ENCODE peak calls at places on chromosomes 11 and 22, in nine cellular contexts. M is A549, T is testis, R is gastrocnemius medialis, Y is uterus, V is prostate gland, D is thyroid gland, Q is ovary, L is IMR-90. U is an unnamed sample.

GRCh38 chr11:83007477-83007876 is 64.2 kb downstream of the RAB30 start:
- DNase-seq in M (no peak), T (no peak), R (no peak), Y (no peak), V (no peak), D (no peak), Q (no peak), L (no peak), U (no peak)

GRCh38 chr11:87878373-87878779 is 296.9 kb downstream of the RAB38 start:
- DNase-seq in M (peak), T (peak), R (no peak), Y (peak), V (no peak), D (no peak), Q (no peak), L (peak), U (peak)

GRCh38 chr11:87356428-87356827 is 318.7 kb downstream of the TMEM135 start:
- DNase-seq in M (no peak), T (no peak), R (no peak), Y (no peak), V (no peak), D (no peak), Q (no peak), L (no peak), U (no peak)

GRCh38 chr11:541433-541885 is 4.1 kb downstream of the LRRC56 start:
- DNase-seq in M (no peak), T (no peak), R (no peak), Y (no peak), V (no peak), D (no peak), Q (no peak), L (no peak), U (no peak)

GRCh38 chr11:7098235-7098832 is 9.5 kb downstream of the RBMXL2 start:
- DNase-seq in M (peak), T (no peak), R (no peak), Y (no peak), V (no peak), D (no peak), Q (no peak), L (peak), U (no peak)

GRCh38 chr11:98137437-98137836 is 883.3 kb upstream of the CNTN5 start:
- DNase-seq in M (no peak), T (no peak), R (no peak), Y (no peak), V (no peak), D (no peak), Q (no peak), L (no peak), U (no peak)

GRCh38 chr11:45984192-45984591 is 61.7 kb downstream of the LARGE2 start:
- DNase-seq in M (no peak), T (no peak), R (no peak), Y (no peak), V (no peak), D (no peak), Q (no peak), L (no peak), U (no peak)

GRCh38 chr11:108857382-108857781 is 192.5 kb downstream of the DDX10 start:
- DNase-seq in M (no peak), T (no peak), R (no peak), Y (no peak), V (no peak), D (no peak), Q (peak), L (no peak), U (no peak)

GRCh38 chr22:18997925-18998315 is 61.8 kb upstream of the PRODH start:
- DNase-seq in M (no peak), T (no peak), R (no peak), Y (no peak), V (no peak), D (peak), Q (no peak), L (no peak), U (no peak)

GRCh38 chr11:76625787-76626186 is 44.8 kb downstream of the LRRC32 start:
- DNase-seq in M (peak), T (no peak), R (no peak), Y (no peak), V (no peak), D (no peak), Q (no peak), L (no peak), U (no peak)

GRCh38 chr11:18324381-18324780 is 2.0 kb downstream of the GTF2H1 start:
- DNase-seq in M (no peak), T (no peak), R (no peak), Y (no peak), V (no peak), D (no peak), Q (no peak), L (no peak), U (no peak)

GRCh38 chr11:13127161-13127560 is 118.0 kb downstream of the RASSF10 start:
- DNase-seq in M (no peak), T (no peak), R (no peak), Y (no peak), V (no peak), D (no peak), Q (no peak), L (no peak), U (no peak)

GRCh38 chr11:78788533-78788932 is 213.9 kb upstream of the NARS2 start:
- DNase-seq in M (no peak), T (no peak), R (no peak), Y (no peak), V (no peak), D (peak), Q (no peak), L (no peak), U (no peak)

GRCh38 chr11:31045335-31045734 is 324.2 kb downstream of the DCDC1 start:
- DNase-seq in M (peak), T (no peak), R (no peak), Y (no peak), V (no peak), D (no peak), Q (no peak), L (no peak), U (no peak)

GRCh38 chr11:112554586-112554985 is 293.9 kb upstream of the PLET1 start:
- DNase-seq in M (no peak), T (no peak), R (no peak), Y (no peak), V (no peak), D (no peak), Q (no peak), L (no peak), U (no peak)

GRCh38 chr22:30425616-30426394 is at the start of gene MTFP1:
- DNase-seq in M (peak), T (peak), R (peak), Y (peak), V (peak), D (peak), Q (peak), L (peak), U (peak)

GRCh38 chr11:36312593-36312990 is 16.5 kb downstream of the PRR5L start:
- DNase-seq in M (peak), T (no peak), R (no peak), Y (no peak), V (no peak), D (no peak), Q (peak), L (peak), U (no peak)

GRCh38 chr11:18721576-18722292 is 4.3 kb downstream of the IGSF22 start:
- DNase-seq in M (peak), T (peak), R (no peak), Y (peak), V (peak), D (peak), Q (peak), L (peak), U (no peak)

GRCh38 chr11:37812281-37812880 is 1214.3 kb upstream of the RAG2 start:
- DNase-seq in M (no peak), T (no peak), R (no peak), Y (no peak), V (no peak), D (no peak), Q (no peak), L (no peak), U (no peak)

DNA sequence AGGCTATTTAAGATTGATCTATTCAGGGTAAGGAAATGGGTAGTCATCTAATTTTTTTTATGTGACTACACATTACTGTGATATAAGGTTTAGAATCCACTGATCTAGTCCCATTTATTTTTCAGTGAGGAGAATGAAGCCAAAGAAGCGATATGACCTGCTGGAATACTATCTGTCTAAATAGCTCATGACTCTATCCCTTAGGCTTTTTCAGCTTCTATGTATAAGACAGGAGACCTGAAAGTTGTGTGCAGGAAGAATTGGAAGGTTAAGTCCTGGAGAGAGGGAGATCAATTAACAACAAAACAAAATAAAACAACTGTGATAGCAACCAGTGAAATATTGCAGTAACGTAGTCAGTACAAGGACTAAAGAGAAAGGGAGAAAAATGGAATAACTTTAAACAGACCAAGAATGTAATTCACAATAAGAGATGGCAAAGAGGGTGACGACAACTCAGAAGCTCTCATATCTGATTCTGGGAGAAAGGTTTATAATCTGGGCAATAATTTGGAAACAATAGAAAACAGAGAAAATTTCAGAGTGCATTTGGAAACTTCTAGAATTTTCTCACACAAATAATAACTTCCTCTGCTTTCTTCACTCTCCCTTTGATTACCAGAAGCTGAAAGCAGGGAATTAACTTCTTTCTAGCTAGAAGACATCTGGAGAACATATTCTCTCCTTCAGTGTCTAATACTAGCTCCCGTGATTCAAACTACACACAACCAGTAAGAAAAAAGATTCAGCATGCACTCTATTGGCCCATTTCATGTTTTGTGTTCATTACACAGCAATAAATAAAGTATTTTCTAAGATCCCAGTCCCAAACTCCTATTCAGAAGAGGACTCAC is 19.2 kb upstream of the CASP12 start:
- DNase-seq in M (no peak), T (no peak), R (no peak), Y (no peak), V (no peak), D (no peak), Q (no peak), L (no peak), U (no peak)
- H3K27ac ChIP-seq in M (no peak), T (peak), R (peak), Y (peak), V (peak), D (no peak), Q (peak), L (no peak), U (peak)

GRCh38 chr22:40856513-40857308 is at the start of the genes ST13 and XPNPEP3:
- DNase-seq in M (peak), T (peak), R (peak), Y (peak), V (peak), D (peak), Q (peak), L (peak), U (peak)
- TF ChIP-seq POLR2A in M (peak), T (peak), R (peak), Y (peak), V (peak), D (peak), Q (peak), L (peak), U (peak)

GRCh38 chr22:21045585-21046294 is at the start of gene LRRC74B:
- DNase-seq in M (peak), T (peak), R (peak), Y (peak), V (peak), D (peak), Q (peak), L (peak), U (peak)
- H3K27ac ChIP-seq in M (peak), T (no peak), R (peak), Y (peak), V (no peak), D (no peak), Q (peak), L (peak), U (no peak)

GRCh38 chr11:121067453-121067852 is 33.6 kb upstream of the TECTA start:
- DNase-seq in M (peak), T (no peak), R (no peak), Y (no peak), V (no peak), D (no peak), Q (no peak), L (peak), U (no peak)
- TF ChIP-seq POLR2A in M (no peak), T (no peak), R (no peak), Y (no peak), V (no peak), D (no peak), Q (no peak), L (no peak), U (peak)

DNA sequence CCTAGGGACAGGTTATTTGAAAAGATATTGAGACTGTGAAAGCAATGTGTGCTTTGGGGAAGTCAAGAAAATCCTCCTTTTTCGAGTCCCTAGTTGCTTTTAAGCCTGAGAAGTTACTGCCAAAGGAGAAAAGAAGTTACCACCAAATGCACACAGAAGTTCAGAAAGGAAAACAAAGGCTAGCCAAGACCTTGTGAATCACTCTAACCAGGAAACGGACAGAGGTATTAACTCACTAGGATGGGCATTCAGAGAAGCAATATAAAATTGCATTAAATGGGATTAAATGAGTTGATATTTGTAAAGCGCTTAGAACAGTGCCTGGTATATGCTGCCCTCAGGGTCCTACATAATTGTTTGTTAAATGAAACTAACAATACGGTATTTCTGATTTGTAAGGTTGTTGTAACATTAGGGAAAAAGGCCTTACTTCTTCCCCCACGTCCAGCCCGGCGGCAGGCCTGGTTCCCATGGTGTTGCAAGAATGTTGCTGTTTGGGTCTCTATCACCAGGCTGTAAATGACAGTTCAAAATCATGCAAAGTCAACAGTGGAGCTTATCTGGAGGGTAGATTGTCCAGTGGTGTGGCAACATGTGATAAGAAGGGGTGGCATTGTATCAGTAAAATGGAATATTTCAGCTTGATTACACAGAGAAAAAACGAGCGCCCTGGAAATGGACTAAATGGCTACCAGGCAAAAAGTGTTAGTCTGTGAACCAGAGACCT is 7.1 kb downstream of the TMA7B start:
- DNase-seq in M (peak), T (peak), R (no peak), Y (no peak), V (peak), D (no peak), Q (no peak), L (peak), U (no peak)
- H3K27ac ChIP-seq in M (no peak), T (no peak), R (no peak), Y (no peak), V (peak), D (no peak), Q (no peak), L (no peak), U (peak)

GRCh38 chr11:75475767-75476650 is 43.0 kb upstream of the KLHL35 start:
- DNase-seq in M (no peak), T (peak), R (peak), Y (peak), V (no peak), D (peak), Q (peak), L (peak), U (no peak)
- TF ChIP-seq POLR2A in M (no peak), T (no peak), R (no peak), Y (no peak), V (no peak), D (no peak), Q (no peak), L (no peak), U (no peak)

DNA sequence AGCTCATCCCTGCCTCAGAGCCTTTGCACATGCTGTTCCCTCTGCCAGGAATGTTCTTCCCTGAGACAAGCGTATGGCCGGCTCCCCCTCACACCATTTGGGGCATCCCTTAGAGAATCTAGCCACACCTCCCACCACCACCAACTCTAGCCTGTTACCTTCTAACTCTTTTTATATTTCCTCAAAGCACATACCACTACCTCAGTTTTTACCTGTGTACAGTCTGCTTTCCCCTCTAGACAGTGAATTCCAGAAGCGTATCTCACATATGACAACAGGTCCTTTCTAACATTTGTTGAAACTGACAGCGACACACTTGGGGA is 75.1 kb upstream of the ARFGAP3 start:
- DNase-seq in M (no peak), T (no peak), R (no peak), Y (no peak), V (no peak), D (no peak), Q (no peak), L (no peak), U (no peak)
- H3K27ac ChIP-seq in M (peak), T (peak), R (peak), Y (peak), V (peak), D (peak), Q (no peak), L (no peak), U (no peak)

GRCh38 chr22:23272834-23273233 is 92.5 kb downstream of the BCR start:
- DNase-seq in M (no peak), T (no peak), R (no peak), Y (no peak), V (no peak), D (no peak), Q (no peak), L (no peak), U (no peak)

GRCh38 chr22:23274146-23274526 is 93.8 kb downstream of the BCR start:
- DNase-seq in M (no peak), T (no peak), R (no peak), Y (no peak), V (no peak), D (no peak), Q (no peak), L (no peak), U (no peak)

GRCh38 chr22:23272371-23272770 is 92.1 kb downstream of the BCR start:
- DNase-seq in M (no peak), T (no peak), R (no peak), Y (no peak), V (no peak), D (peak), Q (no peak), L (no peak), U (no peak)

GRCh38 chr22:23274891-23275694 is 94.8 kb downstream of the BCR start:
- DNase-seq in M (no peak), T (no peak), R (no peak), Y (no peak), V (no peak), D (no peak), Q (no peak), L (no peak), U (no peak)

DNA sequence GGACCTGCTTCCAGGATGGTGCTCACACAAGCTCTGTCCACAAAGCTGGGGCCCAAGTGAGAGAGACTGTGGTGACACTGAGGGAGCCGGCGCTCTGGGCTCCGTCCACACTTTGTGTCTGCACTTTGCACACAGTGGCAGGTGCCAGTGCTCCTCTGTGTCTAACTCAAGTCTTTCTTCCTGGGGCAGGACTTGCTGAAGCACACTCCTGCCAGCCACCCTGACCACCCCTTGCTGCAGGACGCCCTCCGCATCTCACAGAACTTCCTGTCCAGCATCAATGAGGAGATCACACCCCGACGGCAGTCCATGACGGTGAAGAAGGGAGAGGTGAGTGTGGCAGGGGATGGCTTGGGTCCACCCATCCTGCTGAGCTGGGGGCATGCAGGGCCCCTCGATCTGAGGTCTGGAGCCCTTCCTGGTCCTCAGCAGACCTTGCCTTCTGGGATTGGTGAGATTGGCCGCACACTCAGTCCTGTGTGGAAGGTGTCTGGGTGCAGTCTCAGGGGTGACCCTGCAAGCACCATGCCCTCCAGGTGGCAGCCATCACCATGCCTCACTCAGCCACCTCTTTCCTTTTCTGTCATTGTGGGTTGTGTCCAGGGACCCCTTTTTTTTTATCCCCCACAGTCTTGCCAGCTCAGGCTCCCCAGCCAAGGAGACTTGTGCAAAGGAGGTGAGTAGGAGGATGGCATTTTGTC is 93.3 kb downstream of the BCR start:
- DNase-seq in M (no peak), T (no peak), R (no peak), Y (no peak), V (no peak), D (no peak), Q (no peak), L (no peak), U (no peak)
- TF ChIP-seq POLR2A in M (no peak), T (no peak), R (no peak), Y (no peak), V (no peak), D (no peak), Q (no peak), L (no peak), U (no peak)